ENCODE peak calls at places on chromosome 5, in nine cellular contexts. C is thyroid gland, B is heart left ventricle, S is hepatocyte, E is stomach, W is PC-3, I is IMR-90, O is H1, F is cardiac fibroblast. Z is an unnamed sample.

GRCh38 chr5:14983666-14984441 is 112.3 kb upstream of the ANKH start:
- DNase-seq in S (no peak), C (no peak), F (no peak), O (no peak), W (no peak), B (no peak), E (no peak), I (no peak), Z (no peak)

GRCh38 chr5:132050136-132050535 is 10.3 kb upstream of the IL3 start:
- DNase-seq in E (peak; percentile 25), C (peak; percentile 0), F (no peak), B (peak; percentile 25), W (no peak), O (peak; percentile 30), S (no peak), I (no peak), Z (no peak)

GRCh38 chr5:172640139-172640538 is 924 bp upstream of the NEURL1B start:
- DNase-seq in E (no peak), W (no peak), O (no peak), F (no peak), C (no peak), I (no peak), S (no peak), B (peak; percentile 30), Z (no peak)

GRCh38 chr5:153122416-153122815 is 368.1 kb upstream of the GRIA1 start:
- DNase-seq in S (no peak), E (no peak), O (no peak), B (no peak), F (no peak), W (no peak), C (no peak), I (no peak), Z (no peak)

GRCh38 chr5:111738118-111738517 is 18.9 kb downstream of the NREP start:
- DNase-seq in S (no peak), W (peak; percentile 27), I (no peak), O (no peak), E (no peak), B (no peak), C (no peak), F (no peak), Z (no peak)

GRCh38 chr5:98201006-98201620 is 572.4 kb upstream of the RGMB start:
- DNase-seq in O (no peak), E (no peak), I (peak; percentile 31), W (no peak), B (no peak), S (no peak), F (no peak), C (no peak), Z (peak; percentile 9)

GRCh38 chr5:123874600-123875201 is 362.7 kb downstream of the CSNK1G3 start:
- DNase-seq in W (no peak), O (no peak), B (no peak), I (peak; percentile 12), F (peak; percentile 83), E (no peak), S (no peak), C (no peak), Z (no peak)

GRCh38 chr5:132103380-132103951 is 29.9 kb downstream of the CSF2 start:
- DNase-seq in I (peak; percentile 96), S (peak; percentile 78), W (peak; percentile 94), E (peak; percentile 46), C (peak; percentile 83), O (no peak), B (peak; percentile 86), F (peak; percentile 90), Z (peak; percentile 87)

DNA sequence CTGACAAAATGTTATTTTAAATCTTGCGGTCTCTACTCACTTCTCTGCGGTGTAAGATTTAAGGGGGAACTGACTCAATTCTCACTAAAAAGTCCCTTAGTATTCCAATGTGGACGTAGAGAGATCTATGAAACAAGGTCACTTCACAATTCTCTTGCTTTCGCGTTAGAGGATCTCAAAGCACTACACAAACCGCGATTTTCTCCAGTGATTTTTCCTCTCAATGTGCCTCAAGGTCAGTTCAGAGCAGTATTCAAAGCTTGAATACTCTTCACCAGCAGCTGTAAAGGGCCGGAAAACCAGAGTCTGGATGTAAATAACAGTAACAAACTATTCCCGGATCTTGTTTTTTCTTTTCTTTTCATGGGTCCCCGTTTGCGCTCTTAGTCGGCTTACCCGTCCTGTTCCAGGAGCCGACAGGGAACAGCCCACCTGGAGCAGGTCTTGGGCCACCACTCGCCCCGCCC is 128.2 kb downstream of the TMEM161B start:
- DNase-seq in E (peak; percentile 44), O (peak; percentile 82), C (peak; percentile 37), W (no peak), F (no peak), I (no peak), S (peak; percentile 68), B (no peak), Z (no peak)
- H3K4me3 ChIP-seq in E (peak overlapping the region; percentile 47), O (peak overlapping the region; percentile 67), C (peak overlapping the region; percentile 33), W (peak overlapping the region; percentile 82), F (peak overlapping the region; percentile 41), I (peak overlapping the region; percentile 44), S (peak overlapping the region; percentile 24), B (peak overlapping the region; percentile 45), Z (peak overlapping the region; percentile 43)

GRCh38 chr5:52801329-52801728 is 13.6 kb downstream of the ITGA1 start:
- DNase-seq in B (no peak), S (peak; percentile 22), W (peak; percentile 24), E (no peak), I (peak; percentile 46), F (no peak), C (no peak), O (no peak), Z (peak; percentile 47)

GRCh38 chr5:52799358-52799982 is 11.8 kb downstream of the ITGA1 start:
- DNase-seq in O (no peak), C (peak; percentile 70), E (peak; percentile 38), B (peak; percentile 61), F (peak; percentile 93), W (peak; percentile 20), I (peak; percentile 79), S (peak; percentile 66), Z (peak; percentile 42)

GRCh38 chr5:52799983-52800393 is 12.3 kb downstream of the ITGA1 start:
- DNase-seq in B (peak; percentile 99), I (peak; percentile 94), F (peak; percentile 97), W (peak; percentile 94), O (peak; percentile 94), S (peak; percentile 99), E (peak; percentile 96), C (peak; percentile 96), Z (peak; percentile 91)

GRCh38 chr5:52798952-52799351 is 11.2 kb downstream of the ITGA1 start:
- DNase-seq in C (no peak), W (no peak), S (no peak), B (no peak), I (no peak), O (no peak), E (no peak), F (no peak), Z (no peak)

DNA sequence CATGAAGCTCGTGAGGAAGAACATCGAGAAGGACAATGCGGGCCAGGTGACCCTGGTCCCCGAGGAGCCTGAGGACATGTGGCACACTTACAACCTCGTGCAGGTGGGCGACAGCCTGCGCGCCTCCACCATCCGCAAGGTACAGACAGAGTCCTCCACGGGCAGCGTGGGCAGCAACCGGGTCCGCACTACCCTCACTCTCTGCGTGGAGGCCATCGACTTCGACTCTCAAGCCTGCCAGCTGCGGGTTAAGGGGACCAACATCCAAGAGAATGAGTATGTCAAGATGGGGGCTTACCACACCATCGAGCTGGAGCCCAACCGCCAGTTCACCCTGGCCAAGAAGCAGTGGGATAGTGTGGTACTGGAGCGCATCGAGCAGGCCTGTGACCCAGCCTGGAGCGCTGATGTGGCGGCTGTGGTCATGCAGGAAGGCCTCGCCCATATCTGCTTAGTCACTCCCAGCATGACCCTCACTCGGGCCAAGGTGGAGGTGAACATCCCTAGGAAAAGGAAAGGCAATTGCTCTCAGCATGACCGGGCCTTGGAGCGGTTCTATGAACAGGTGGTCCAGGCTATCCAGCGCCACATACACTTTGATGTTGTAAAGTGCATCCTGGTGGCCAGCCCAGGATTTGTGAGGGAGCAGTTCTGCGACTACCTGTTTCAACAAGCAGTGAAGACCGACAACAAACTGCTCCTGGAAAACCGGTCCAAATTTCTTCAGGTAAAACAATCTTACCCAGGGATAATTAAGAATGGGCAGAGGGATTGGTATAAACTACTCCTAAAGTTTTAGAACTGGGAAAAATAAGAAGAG is 12.9 kb downstream of the ITGA1 start:
- DNase-seq in E (peak; percentile 73), O (peak; percentile 60), W (peak; percentile 64), F (peak; percentile 65), B (peak; percentile 81), C (peak; percentile 85), S (peak; percentile 74), I (peak; percentile 82), Z (peak; percentile 79)
- TF ChIP-seq CTCF in E (no peak), O (peak; percentile 6), W (no peak), F (peak; percentile 7), B (no peak), C (no peak), S (no peak), I (no peak), Z (peak; percentile 47)

GRCh38 chr5:135564305-135564704 is 14.5 kb downstream of the CXCL14 start:
- DNase-seq in F (no peak), O (no peak), C (no peak), W (no peak), B (no peak), E (no peak), S (no peak), I (no peak), Z (no peak)

GRCh38 chr5:135565691-135566421 is 12.9 kb downstream of the CXCL14 start:
- DNase-seq in I (peak; percentile 52), F (peak; percentile 69), B (peak; percentile 82), O (peak; percentile 95), W (peak; percentile 65), C (peak; percentile 68), E (peak; percentile 82), S (peak; percentile 76), Z (peak; percentile 69)

GRCh38 chr5:135566422-135567416 is 12.1 kb downstream of the CXCL14 start:
- DNase-seq in S (no peak), F (no peak), E (no peak), W (no peak), B (no peak), O (no peak), I (no peak), C (no peak), Z (no peak)

GRCh38 chr5:135567661-135568060 is 11.1 kb downstream of the CXCL14 start:
- DNase-seq in B (no peak), O (no peak), E (no peak), W (no peak), S (no peak), C (no peak), F (no peak), I (peak; percentile 35), Z (no peak)

DNA sequence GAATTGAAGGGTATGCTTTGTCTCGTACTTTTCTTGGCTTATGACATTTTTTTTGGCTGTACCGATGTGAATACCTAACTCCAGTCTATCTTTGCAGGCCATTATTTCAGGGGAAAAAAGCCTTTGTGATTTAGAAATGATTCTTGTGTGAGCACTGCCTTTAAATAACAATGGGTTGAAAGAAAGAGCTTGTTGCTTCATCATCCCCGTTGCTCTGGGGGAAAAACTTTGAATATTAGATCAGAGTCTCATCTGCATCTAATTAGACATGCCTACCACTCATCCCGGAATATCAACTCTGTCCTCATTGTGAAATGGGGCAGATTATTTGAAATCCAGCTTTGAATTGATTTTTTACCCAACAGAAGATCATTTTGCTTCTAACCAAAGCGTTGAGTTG is 13.5 kb downstream of the CXCL14 start:
- DNase-seq in B (no peak), C (no peak), E (no peak), F (no peak), I (no peak), O (no peak), W (no peak), S (no peak), Z (no peak)
- H3K4me3 ChIP-seq in B (no peak overlapping the region), C (no peak overlapping the region), E (no peak overlapping the region), F (no peak overlapping the region), I (no peak overlapping the region), O (peak overlapping the region; percentile 12), W (no peak overlapping the region), S (no peak overlapping the region), Z (no peak overlapping the region)

GRCh38 chr5:79878131-79878630 is 112.9 kb downstream of the MTX3 start:
- DNase-seq in W (no peak), F (no peak), C (no peak), O (no peak), B (no peak), I (no peak), E (no peak), S (no peak), Z (no peak)

GRCh38 chr5:79875230-79875629 is 115.8 kb downstream of the MTX3 start:
- DNase-seq in F (peak; percentile 12), B (peak; percentile 69), E (no peak), O (no peak), W (no peak), I (no peak), C (no peak), S (no peak), Z (no peak)

GRCh38 chr5:79876510-79876909 is 114.6 kb downstream of the MTX3 start:
- DNase-seq in S (no peak), E (no peak), I (peak; percentile 7), F (no peak), B (no peak), O (no peak), C (no peak), W (no peak), Z (no peak)

GRCh38 chr5:79873216-79873615 is 117.8 kb downstream of the MTX3 start:
- DNase-seq in E (no peak), S (no peak), B (no peak), F (no peak), I (no peak), W (no peak), O (no peak), C (no peak), Z (no peak)

DNA sequence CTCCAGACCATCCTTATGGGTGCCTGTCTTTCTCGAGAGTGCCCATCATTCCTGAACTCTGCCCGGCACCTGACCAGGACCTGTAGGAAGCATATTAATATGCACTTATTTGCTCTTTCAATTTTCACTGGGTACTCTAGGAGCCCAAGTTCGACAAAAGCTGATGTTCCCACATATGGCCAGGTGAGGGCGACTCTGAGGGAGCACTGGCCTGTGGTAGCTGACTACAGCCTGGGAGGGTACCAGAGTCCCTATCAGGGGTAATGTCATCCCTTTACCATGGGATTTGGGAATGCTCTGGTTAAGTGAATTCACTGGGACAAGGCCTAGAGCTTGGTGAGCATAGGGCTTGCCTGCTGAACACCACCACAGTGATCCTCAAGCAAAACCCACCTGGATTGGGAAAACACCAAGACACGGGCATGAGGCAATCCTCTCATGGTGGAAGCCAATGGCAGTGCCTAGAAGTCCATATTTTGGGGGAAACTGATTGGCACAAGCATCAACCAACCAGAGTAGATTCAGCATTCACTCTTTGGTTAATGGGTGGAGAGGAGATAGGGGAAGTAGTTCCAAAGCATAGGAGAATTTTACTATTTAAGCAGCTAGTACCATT is 112.2 kb downstream of the MTX3 start:
- DNase-seq in B (no peak), I (no peak), O (peak; percentile 87), E (no peak), F (no peak), W (peak; percentile 31), C (no peak), S (no peak), Z (peak; percentile 16)
- TF ChIP-seq CTCF in B (peak; percentile 31), I (peak; percentile 29), O (peak; percentile 89), E (no peak), F (peak; percentile 53), W (peak; percentile 55), C (no peak), S (no peak), Z (peak; percentile 54)

Z was measured in epithelial cell of esophagus.